ENCODE peak calls at places on chromosome 15, in ten cellular contexts. A, P, H, Q, M, N, C, X, O and R are unnamed samples.

GRCh38 chr15:71093089-71094024 is 21.9 kb upstream of the THSD4 start:
- DNase-seq in A (no peak), P (no peak), H (no peak), Q (no peak), M (no peak), N (no peak), C (no peak), X (peak), O (peak), R (no peak)

GRCh38 chr15:63502137-63502801 is 2.1 kb upstream of the USP3 start:
- DNase-seq in A (no peak), P (no peak), H (no peak), Q (no peak), M (no peak), N (no peak), C (no peak), X (no peak), O (peak), R (no peak)

GRCh38 chr15:92596623-92597022 is 59.0 kb downstream of the FAM174B start:
- DNase-seq in A (no peak), P (no peak), H (no peak), Q (no peak), M (no peak), N (no peak), C (no peak), X (no peak), O (no peak), R (no peak)

GRCh38 chr15:100111103-100112060 is 230.4 kb downstream of the ADAMTS17 start:
- DNase-seq in A (no peak), P (no peak), H (no peak), Q (no peak), M (peak), N (no peak), C (peak), X (peak), O (no peak), R (no peak)

GRCh38 chr15:36818260-36818659 is 238.8 kb downstream of the CDIN1 start:
- DNase-seq in A (no peak), P (no peak), H (no peak), Q (no peak), M (no peak), N (peak), C (no peak), X (no peak), O (no peak), R (no peak)

GRCh38 chr15:96366526-96366877 is 36.0 kb downstream of the NR2F2 start:
- DNase-seq in A (no peak), P (no peak), H (no peak), Q (no peak), M (no peak), N (no peak), C (no peak), X (no peak), O (no peak), R (no peak)

GRCh38 chr15:67242665-67243064 is 11.8 kb downstream of the AAGAB start:
- DNase-seq in A (no peak), P (no peak), H (peak), Q (no peak), M (peak), N (no peak), C (no peak), X (no peak), O (no peak), R (no peak)

GRCh38 chr15:67189326-67190051 is 65.0 kb downstream of the AAGAB start:
- DNase-seq in A (no peak), P (no peak), H (no peak), Q (no peak), M (no peak), N (no peak), C (peak), X (no peak), O (no peak), R (no peak)

GRCh38 chr15:97521894-97522293 is 438.6 kb upstream of the ARRDC4 start:
- DNase-seq in A (no peak), P (peak), H (peak), Q (no peak), M (no peak), N (no peak), C (no peak), X (peak), O (no peak), R (no peak)

GRCh38 chr15:68729789-68730201 is 90.9 kb downstream of the ANP32A start:
- DNase-seq in A (no peak), P (no peak), H (no peak), Q (no peak), M (peak), N (no peak), C (no peak), X (peak), O (no peak), R (no peak)

GRCh38 chr15:51229907-51230328 is 108.5 kb downstream of the CYP19A1 start:
- DNase-seq in A (no peak), P (no peak), H (peak), Q (no peak), M (peak), N (no peak), C (no peak), X (peak), O (no peak), R (no peak)

GRCh38 chr15:78075490-78076230 is 1.9 kb downstream of the TBC1D2B start:
- DNase-seq in A (no peak), P (peak), H (no peak), Q (peak), M (no peak), N (no peak), C (no peak), X (peak), O (peak), R (no peak)

GRCh38 chr15:67199881-67200763 is 54.3 kb downstream of the AAGAB start:
- DNase-seq in A (no peak), P (no peak), H (no peak), Q (no peak), M (peak), N (no peak), C (no peak), X (peak), O (no peak), R (no peak)

GRCh38 chr15:61518191-61518950 is 289.3 kb upstream of the RORA start:
- DNase-seq in A (no peak), P (no peak), H (no peak), Q (no peak), M (no peak), N (no peak), C (no peak), X (peak), O (no peak), R (no peak)

GRCh38 chr15:53611145-53611920 is 148.1 kb downstream of the WDR72 start:
- DNase-seq in A (no peak), P (no peak), H (no peak), Q (no peak), M (no peak), N (no peak), C (no peak), X (peak), O (no peak), R (no peak)

GRCh38 chr15:91867581-91868026 is 14.1 kb downstream of the SLCO3A1 start:
- DNase-seq in A (no peak), P (no peak), H (no peak), Q (peak), M (peak), N (no peak), C (peak), X (peak), O (peak), R (no peak)

GRCh38 chr15:78004919-78005634 is 72.4 kb downstream of the TBC1D2B start:
- DNase-seq in A (no peak), P (no peak), H (no peak), Q (no peak), M (peak), N (no peak), C (peak), X (peak), O (peak), R (no peak)

GRCh38 chr15:80489030-80489594 is 84.9 kb downstream of the ARNT2 start:
- DNase-seq in A (no peak), P (no peak), H (no peak), Q (no peak), M (peak), N (no peak), C (no peak), X (peak), O (no peak), R (no peak)

GRCh38 chr15:67405208-67406191 is 115.4 kb upstream of the C15orf61 start:
- DNase-seq in A (no peak), P (no peak), H (no peak), Q (no peak), M (peak), N (no peak), C (no peak), X (peak), O (peak), R (no peak)

GRCh38 chr15:59349715-59350420 is 22.8 kb downstream of the MYO1E start:
- DNase-seq in A (no peak), P (no peak), H (no peak), Q (no peak), M (no peak), N (peak), C (peak), X (peak), O (no peak), R (no peak)

DNA sequence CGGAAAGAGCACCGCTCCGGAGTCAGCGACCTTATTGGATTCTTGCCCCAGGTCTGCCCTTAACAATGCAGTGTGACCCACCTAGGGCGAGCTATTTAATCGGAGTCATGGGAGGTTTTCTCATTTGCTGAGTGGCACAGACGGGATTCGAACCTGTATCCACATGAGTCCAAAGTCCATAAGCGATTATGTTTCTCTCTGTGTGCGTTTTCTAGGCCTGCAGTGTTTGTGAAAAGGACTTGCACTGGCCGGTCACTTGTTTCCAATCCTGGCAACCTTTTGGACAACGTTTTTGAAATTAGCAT is 686 bp upstream of the HDGFL3 start:
- DNase-seq in A (no peak), P (no peak), H (no peak), Q (no peak), M (no peak), N (no peak), C (no peak), X (no peak), O (no peak), R (no peak)
- TF ChIP-seq CTCF in A (no peak), P (no peak), H (no peak), Q (no peak), M (no peak), N (no peak), C (no peak), X (no peak), O (no peak), R (no peak)

DNA sequence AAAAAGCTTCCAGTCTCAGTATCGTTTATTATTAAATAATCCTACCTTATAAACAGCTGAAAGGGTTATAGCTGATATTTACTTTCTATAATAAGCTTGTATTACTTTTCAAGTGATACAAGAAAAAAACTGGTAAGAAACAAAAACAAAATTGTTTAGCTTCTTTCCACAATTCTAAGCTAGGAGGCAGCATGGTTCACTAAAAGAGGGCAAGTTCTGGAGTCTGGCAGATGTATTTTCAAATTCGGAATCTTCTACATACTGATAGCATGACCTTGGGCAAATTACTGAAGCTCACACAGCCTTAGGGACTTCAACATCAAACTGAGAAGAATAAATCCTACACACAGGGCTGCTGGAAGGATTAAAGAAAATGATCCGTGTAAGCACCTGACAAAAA is 15.4 kb downstream of the C15orf62 start:
- DNase-seq in A (no peak), P (no peak), H (no peak), Q (no peak), M (no peak), N (no peak), C (no peak), X (no peak), O (no peak), R (no peak)
- TF ChIP-seq CTCF in A (no peak), P (no peak), H (no peak), Q (no peak), M (no peak), N (peak), C (no peak), X (no peak), O (no peak), R (no peak)

DNA sequence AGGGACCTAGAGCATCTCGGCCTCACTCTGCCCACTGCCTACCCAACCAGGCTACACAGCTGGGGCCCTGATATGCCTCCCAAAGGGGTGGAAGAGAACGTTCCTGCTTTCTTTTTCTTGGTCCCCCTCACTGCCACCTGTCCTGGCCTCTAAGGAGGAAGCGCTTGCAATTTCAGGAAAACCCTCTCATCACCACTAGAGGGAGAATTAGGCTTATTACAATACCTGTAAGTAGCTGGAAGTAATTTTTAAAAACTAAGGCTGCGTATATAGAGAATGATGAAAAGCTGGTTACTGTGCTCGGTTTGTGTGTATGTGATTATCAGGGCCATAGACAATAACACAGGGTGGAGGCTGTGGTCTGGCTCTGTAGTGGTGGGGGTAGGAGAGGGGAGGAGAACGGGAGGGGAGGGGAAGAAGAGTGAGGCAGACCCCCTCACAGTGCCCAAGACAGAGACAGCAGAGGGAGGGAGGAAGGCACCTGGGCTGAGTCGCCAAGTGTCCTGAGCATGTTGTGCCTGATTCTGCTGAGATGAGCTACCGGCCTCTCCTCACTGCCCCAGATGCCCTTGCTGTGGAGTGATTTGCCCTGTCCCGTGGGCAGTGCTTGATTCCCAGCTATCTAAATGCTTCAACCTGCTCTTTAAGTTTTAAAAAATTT is 3.3 kb downstream of the GABRG3 start:
- DNase-seq in A (no peak), P (no peak), H (peak), Q (no peak), M (no peak), N (peak), C (no peak), X (peak), O (no peak), R (no peak)
- TF ChIP-seq CTCF in A (no peak), P (peak), H (peak), Q (no peak), M (peak), N (peak), C (no peak), X (peak), O (no peak), R (no peak)

GRCh38 chr15:75205064-75205395 is 3.3 kb downstream of the C15orf39 start:
- DNase-seq in A (no peak), P (no peak), H (no peak), Q (no peak), M (no peak), N (no peak), C (no peak), X (no peak), O (no peak), R (no peak)
- TF ChIP-seq CTCF in A (no peak), P (peak), H (no peak), Q (no peak), M (no peak), N (no peak), C (no peak), X (no peak), O (no peak), R (no peak)

GRCh38 chr15:89400997-89401590 is 66.5 kb upstream of the POLG start:
- DNase-seq in A (no peak), P (no peak), H (no peak), Q (no peak), M (no peak), N (no peak), C (no peak), X (no peak), O (no peak), R (no peak)

GRCh38 chr15:89397653-89398023 is 63.0 kb upstream of the POLG start:
- DNase-seq in A (no peak), P (no peak), H (no peak), Q (no peak), M (no peak), N (no peak), C (no peak), X (no peak), O (no peak), R (no peak)

GRCh38 chr15:89399070-89399389 is 64.4 kb upstream of the POLG start:
- DNase-seq in A (no peak), P (no peak), H (no peak), Q (no peak), M (no peak), N (no peak), C (no peak), X (no peak), O (no peak), R (no peak)

GRCh38 chr15:89400121-89400996 is 65.7 kb upstream of the POLG start:
- DNase-seq in A (no peak), P (peak), H (peak), Q (no peak), M (no peak), N (no peak), C (no peak), X (no peak), O (no peak), R (no peak)

GRCh38 chr15:89399390-89400120 is 64.9 kb upstream of the POLG start:
- DNase-seq in A (no peak), P (peak), H (peak), Q (no peak), M (no peak), N (peak), C (no peak), X (peak), O (no peak), R (peak)
- TF ChIP-seq CTCF in A (no peak), P (peak), H (peak), Q (no peak), M (peak), N (peak), C (no peak), X (peak), O (no peak), R (peak)

GRCh38 chr15:42384597-42384996 is 25.3 kb downstream of the CAPN3 start:
- DNase-seq in A (no peak), P (no peak), H (no peak), Q (no peak), M (no peak), N (no peak), C (no peak), X (no peak), O (no peak), R (no peak)

GRCh38 chr15:42387603-42388002 is 28.3 kb downstream of the CAPN3 start:
- DNase-seq in A (no peak), P (no peak), H (no peak), Q (no peak), M (no peak), N (no peak), C (no peak), X (peak), O (no peak), R (no peak)

GRCh38 chr15:42385980-42386695 is 26.8 kb downstream of the CAPN3 start:
- DNase-seq in A (no peak), P (no peak), H (no peak), Q (no peak), M (no peak), N (no peak), C (no peak), X (no peak), O (no peak), R (no peak)

DNA sequence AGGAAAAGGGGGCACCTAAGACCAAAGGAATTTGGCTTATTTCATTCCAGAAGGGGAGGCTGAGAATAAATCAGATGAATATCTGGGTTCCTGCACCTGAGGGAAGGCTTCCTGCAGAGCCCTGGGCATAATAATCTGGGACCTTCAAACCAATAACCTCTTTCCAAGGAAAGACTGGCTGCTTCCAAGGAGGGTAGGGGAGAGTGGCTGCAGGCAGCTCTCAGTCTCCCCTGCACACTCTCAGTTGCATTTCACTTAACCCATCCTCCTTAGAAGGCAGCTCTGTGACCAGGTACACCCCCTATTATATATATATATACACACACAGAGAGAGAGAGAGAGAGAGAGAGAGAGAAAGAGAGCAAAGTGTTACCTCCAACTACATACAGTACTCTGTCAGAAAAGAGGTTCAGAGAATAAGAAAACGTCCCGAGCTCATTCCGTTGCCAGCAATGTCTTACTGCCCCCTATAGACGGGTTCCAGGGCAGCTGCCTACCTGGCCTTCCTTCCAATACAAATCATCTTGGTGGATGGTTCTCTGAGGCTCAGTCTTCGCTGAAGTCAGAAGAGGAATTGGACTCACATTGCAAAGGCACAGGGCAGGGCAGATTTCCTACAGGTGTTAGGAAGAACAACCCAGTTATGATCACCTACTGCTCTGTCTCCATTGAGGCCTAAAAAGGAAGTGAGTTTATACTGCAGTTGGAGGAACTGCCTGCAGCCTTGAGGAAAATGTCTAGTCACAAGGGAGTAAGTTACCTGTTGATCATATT is 26.1 kb downstream of the CAPN3 start:
- DNase-seq in A (no peak), P (peak), H (peak), Q (no peak), M (no peak), N (peak), C (no peak), X (peak), O (no peak), R (no peak)
- TF ChIP-seq CTCF in A (no peak), P (peak), H (peak), Q (no peak), M (peak), N (peak), C (no peak), X (peak), O (no peak), R (no peak)